ENCODE peak calls at places on chromosomes 6 and 20, in seven cellular contexts. W is IMR-90, E is fibroblast of lung, T is PC-3, S is HCT116, D is hepatocyte, R is OCI-LY7. J is an unnamed sample.

GRCh38 chr6:168097621-168098430 is 18.8 kb upstream of the FRMD1 start:
- DNase-seq in D (no peak), E (no peak), W (no peak), T (no peak), S (no peak), R (no peak), J (no peak)

GRCh38 chr20:44092551-44093248 is 94.3 kb downstream of the JPH2 start:
- DNase-seq in E (peak; percentile 48), S (no peak), W (peak; percentile 49), T (peak; percentile 82), D (peak; percentile 65), R (peak; percentile 58), J (peak; percentile 89)

GRCh38 chr6:45314146-45314545 is 14.0 kb upstream of the RUNX2 start:
- DNase-seq in D (no peak), E (no peak), T (no peak), R (no peak), W (no peak), S (no peak), J (no peak)

GRCh38 chr6:15905488-15906392 is 223.1 kb upstream of the MYLIP start:
- DNase-seq in W (no peak), S (no peak), D (no peak), R (no peak), E (no peak), T (no peak), J (no peak)

GRCh38 chr6:51459958-51460357 is 627.5 kb downstream of the PKHD1 start:
- DNase-seq in E (no peak), R (no peak), W (no peak), S (no peak), T (no peak), D (no peak), J (no peak)

GRCh38 chr6:36852481-36853147 is 13.4 kb upstream of the CPNE5 start:
- DNase-seq in S (no peak), R (no peak), W (peak; percentile 79), D (peak; percentile 68), T (peak; percentile 20), E (peak; percentile 68), J (no peak)

GRCh38 chr20:45523833-45524232 is 8.4 kb upstream of the SPINT3 start:
- DNase-seq in R (no peak), D (no peak), S (no peak), W (no peak), T (peak; percentile 54), E (no peak), J (no peak)

GRCh38 chr6:116764557-116764960 is 960 bp downstream of the FAM162B start:
- DNase-seq in S (no peak), D (peak; percentile 20), T (no peak), E (no peak), W (peak; percentile 9), R (no peak), J (no peak)

GRCh38 chr6:95690328-95690727 is 113.0 kb downstream of the MANEA start:
- DNase-seq in R (no peak), E (no peak), D (no peak), S (no peak), W (no peak), T (peak; percentile 27), J (peak; percentile 57)

GRCh38 chr6:41704656-41705328 is 30.6 kb downstream of the TFEB start:
- DNase-seq in W (no peak), E (no peak), R (peak; percentile 40), T (peak; percentile 27), S (no peak), D (no peak), J (peak; percentile 71)

GRCh38 chr6:157725836-157726235 is 97.2 kb upstream of the SNX9 start:
- DNase-seq in T (no peak), D (no peak), R (no peak), W (no peak), E (no peak), S (no peak), J (no peak)

GRCh38 chr20:16803965-16804792 is 56.0 kb downstream of the OTOR start:
- DNase-seq in R (peak; percentile 36), W (peak; percentile 48), D (peak; percentile 81), T (peak; percentile 77), S (peak; percentile 21), E (peak; percentile 33), J (peak; percentile 83)

GRCh38 chr6:127950566-127951141 is 49.8 kb upstream of the THEMIS start:
- DNase-seq in E (no peak), W (no peak), R (no peak), D (no peak), S (no peak), T (no peak), J (no peak)

GRCh38 chr20:13243826-13244376 is 22.8 kb downstream of the ISM1 start:
- DNase-seq in D (peak; percentile 18), R (no peak), E (no peak), W (no peak), T (peak; percentile 90), S (no peak), J (no peak)

GRCh38 chr6:157909282-157909664 is 72.4 kb upstream of the SYNJ2 start:
- DNase-seq in E (no peak), T (no peak), S (no peak), W (no peak), D (no peak), R (peak; percentile 19), J (no peak)

GRCh38 chr20:51346686-51347485 is 195.6 kb downstream of the NFATC2 start:
- DNase-seq in E (peak; percentile 76), R (no peak), T (peak; percentile 90), D (no peak), S (no peak), W (peak; percentile 83), J (no peak)

GRCh38 chr6:161076211-161076677 is 84.7 kb downstream of the MAP3K4 start:
- DNase-seq in W (no peak), T (no peak), S (no peak), R (no peak), E (no peak), D (no peak), J (no peak)

GRCh38 chr6:43584892-43585570 is 9.0 kb downstream of the POLH start:
- DNase-seq in D (no peak), E (peak; percentile 59), T (no peak), W (peak; percentile 7), S (no peak), R (no peak), J (no peak)

GRCh38 chr6:165662041-165662491 is 975 bp downstream of the PDE10A start:
- DNase-seq in S (no peak), R (no peak), T (no peak), E (peak; percentile 14), W (peak; percentile 18), D (peak; percentile 36), J (no peak)

GRCh38 chr6:26207248-26207801 is 120.1 kb downstream of the HFE start:
- DNase-seq in T (no peak), W (no peak), E (no peak), S (no peak), R (peak; percentile 67), D (no peak), J (no peak)

GRCh38 chr20:16393836-16394235 is 179.4 kb downstream of the KIF16B start:
- DNase-seq in S (no peak), D (no peak), W (no peak), E (no peak), T (no peak), R (no peak), J (no peak)

GRCh38 chr6:18492957-18493356 is 105.8 kb downstream of the RNF144B start:
- DNase-seq in R (no peak), T (no peak), E (no peak), S (no peak), D (no peak), W (no peak), J (no peak)

GRCh38 chr20:36645353-36645752 is 643 bp downstream of the SLA2 start:
- DNase-seq in R (no peak), S (no peak), W (no peak), E (no peak), D (no peak), T (no peak), J (no peak)

DNA sequence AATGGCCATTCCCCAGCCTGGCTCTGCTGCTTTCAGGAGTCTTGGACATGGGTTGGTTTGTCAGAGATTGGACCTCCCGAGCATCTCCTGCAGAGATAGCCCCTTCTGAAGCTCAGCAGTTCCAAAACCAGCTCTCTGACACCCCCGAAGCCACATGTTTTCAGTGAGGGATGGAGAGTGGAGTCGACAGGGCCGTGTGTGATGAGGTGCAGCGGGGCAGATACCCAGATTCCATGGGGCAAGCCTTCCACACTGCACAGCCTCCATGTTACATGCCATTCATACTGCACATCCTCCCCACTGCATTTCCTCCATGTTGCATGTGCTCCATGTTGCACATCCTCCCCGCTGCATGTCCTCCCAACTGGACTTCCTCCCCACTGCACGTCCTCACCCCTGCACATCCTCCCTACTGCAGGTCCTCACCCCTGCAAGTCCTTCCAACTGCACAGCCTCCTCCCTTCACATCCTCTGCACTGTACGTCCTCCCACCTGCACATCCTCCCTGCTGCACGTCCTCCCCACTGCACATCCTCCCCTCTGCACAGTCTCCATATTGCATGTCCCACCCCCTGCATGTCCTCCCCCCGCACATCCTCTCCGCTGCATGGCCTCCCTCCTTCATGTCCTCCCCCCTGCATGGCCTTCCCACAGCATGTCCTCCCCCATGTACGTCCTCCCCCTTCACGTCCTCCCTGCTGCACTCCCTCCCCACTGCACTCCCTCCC is 112.2 kb downstream of the SYNDIG1 start:
- DNase-seq in T (no peak), W (no peak), S (no peak), E (no peak), D (no peak), R (no peak), J (no peak)
- H2AFZ ChIP-seq in T (no peak overlapping the region), W (peak overlapping the region; percentile 43), S (no peak overlapping the region), E (no peak overlapping the region), D (no peak overlapping the region), R (no peak overlapping the region), J (no peak overlapping the region)

GRCh38 chr20:6663104-6663503 is 104.4 kb upstream of the BMP2 start:
- DNase-seq in W (no peak), S (no peak), R (no peak), D (no peak), T (no peak), E (no peak), J (no peak)

GRCh38 chr20:6663751-6664388 is 103.6 kb upstream of the BMP2 start:
- DNase-seq in W (no peak), T (no peak), S (no peak), D (peak; percentile 24), R (no peak), E (peak; percentile 35), J (no peak)

GRCh38 chr20:6664574-6664973 is 102.9 kb upstream of the BMP2 start:
- DNase-seq in S (no peak), D (no peak), W (no peak), E (no peak), T (no peak), R (no peak), J (no peak)

GRCh38 chr20:6665621-6666345 is 101.7 kb upstream of the BMP2 start:
- DNase-seq in E (peak; percentile 36), S (no peak), R (no peak), T (no peak), D (peak; percentile 34), W (no peak), J (no peak)

GRCh38 chr20:6665161-6665560 is 102.3 kb upstream of the BMP2 start:
- DNase-seq in R (no peak), T (no peak), D (no peak), W (no peak), S (no peak), E (no peak), J (no peak)
- H3K4me3 ChIP-seq in R (no peak overlapping the region), T (no peak overlapping the region), D (no peak overlapping the region), W (no peak overlapping the region), S (no peak overlapping the region), E (no peak overlapping the region), J (no peak overlapping the region)

GRCh38 chr6:159510141-159510540 is 182.9 kb downstream of the SOD2 start:
- DNase-seq in E (no peak), T (no peak), D (no peak), W (no peak), S (no peak), R (no peak), J (no peak)
- H3K36me3 ChIP-seq in E (no peaks in the 10 kb centered on the region), T (no peaks in the 10 kb centered on the region), D (no peaks in the 10 kb centered on the region), W (no peaks in the 10 kb centered on the region), S (no peaks in the 10 kb centered on the region), R (no peaks in the 10 kb centered on the region), J (no peaks in the 10 kb centered on the region)

GRCh38 chr20:53527196-53527595 is 66.4 kb downstream of the ZNF217 start:
- DNase-seq in R (no peak), T (no peak), D (no peak), W (no peak), E (no peak), S (no peak), J (no peak)
- H2AFZ ChIP-seq in R (no peak overlapping the region), T (no peak overlapping the region), D (no peak overlapping the region), W (no peak overlapping the region), E (no peak overlapping the region), S (no peak overlapping the region), J (no peak overlapping the region)

J was measured in Karpas-422.